ENCODE peak calls at places on chromosomes 2 and 18, in seven cellular contexts. S is fibroblast of lung; Q is upper lobe of left lung; F is CD8-positive, alpha-beta T cell; P is left lung; R is foreskin fibroblast; M is effector memory CD4-positive, alpha-beta T cell. H is an unnamed sample.

GRCh38 chr2:144099746-144100438 is 420.0 kb downstream of the ZEB2 start:
- DNase-seq in S (peak), Q (no peak), F (no peak), P (no peak), R (peak), M (no peak), H (no peak)

GRCh38 chr2:149928026-149928425 is 340.5 kb upstream of the MMADHC start:
- DNase-seq in S (no peak), Q (no peak), F (no peak), P (no peak), R (no peak), M (no peak), H (no peak)

GRCh38 chr2:217099561-217099960 is 239.7 kb upstream of the TNP1 start:
- DNase-seq in S (no peak), Q (no peak), F (no peak), P (no peak), R (peak), M (no peak), H (no peak)

GRCh38 chr2:25955036-25955435 is 27.3 kb downstream of the KIF3C start:
- DNase-seq in S (no peak), Q (no peak), F (no peak), P (no peak), R (peak), M (no peak), H (no peak)

GRCh38 chr18:23963443-23964185 is 50.9 kb upstream of the TTC39C start:
- DNase-seq in S (no peak), Q (no peak), F (no peak), P (no peak), R (no peak), M (no peak), H (no peak)

GRCh38 chr2:184793196-184793595 is 194.9 kb downstream of the ZNF804A start:
- DNase-seq in S (peak), Q (no peak), F (no peak), P (no peak), R (no peak), M (no peak), H (no peak)

GRCh38 chr18:10381951-10382350 is 72.5 kb upstream of the APCDD1 start:
- DNase-seq in S (peak), Q (no peak), F (no peak), P (no peak), R (peak), M (no peak), H (no peak)

GRCh38 chr2:64273524-64274398 is 129.5 kb upstream of the PELI1 start:
- DNase-seq in S (peak), Q (peak), F (no peak), P (no peak), R (peak), M (no peak), H (no peak)

GRCh38 chr18:51110073-51110797 is 80.2 kb downstream of the SMAD4 start:
- DNase-seq in S (peak), Q (peak), F (peak), P (peak), R (peak), M (peak), H (no peak)

GRCh38 chr2:107064750-107065149 is 178.8 kb upstream of the ST6GAL2 start:
- DNase-seq in S (no peak), Q (no peak), F (no peak), P (no peak), R (peak), M (no peak), H (no peak)

GRCh38 chr2:7071916-7072556 is 154.8 kb downstream of the RNF144A start:
- DNase-seq in S (no peak), Q (peak), F (no peak), P (peak), R (no peak), M (no peak), H (no peak)

GRCh38 chr18:25786778-25787177 is 303.6 kb downstream of the SS18 start:
- DNase-seq in S (peak), Q (no peak), F (no peak), P (no peak), R (peak), M (no peak), H (no peak)

GRCh38 chr2:166632616-166633015 is 138.6 kb upstream of the SCN7A start:
- DNase-seq in S (peak), Q (no peak), F (no peak), P (no peak), R (peak), M (no peak), H (no peak)

GRCh38 chr2:235675678-235676535 is 182.1 kb downstream of the AGAP1 start:
- DNase-seq in S (peak), Q (no peak), F (no peak), P (no peak), R (peak), M (no peak), H (no peak)

GRCh38 chr2:237162959-237163358 is 77.3 kb downstream of the COPS8 start:
- DNase-seq in S (no peak), Q (no peak), F (no peak), P (no peak), R (no peak), M (no peak), H (no peak)

GRCh38 chr2:66171530-66171929 is 263.4 kb upstream of the MEIS1 start:
- DNase-seq in S (no peak), Q (no peak), F (no peak), P (no peak), R (no peak), M (no peak), H (no peak)

GRCh38 chr2:105775809-105776559 is 31.3 kb downstream of the NCK2 start:
- DNase-seq in S (no peak), Q (no peak), F (no peak), P (no peak), R (no peak), M (no peak), H (peak)

GRCh38 chr2:38685116-38685735 is 19.3 kb downstream of the GALM start:
- DNase-seq in S (no peak), Q (no peak), F (no peak), P (no peak), R (peak), M (no peak), H (no peak)

GRCh38 chr2:154995332-154995731 is 296.8 kb downstream of the KCNJ3 start:
- DNase-seq in S (no peak), Q (no peak), F (no peak), P (no peak), R (peak), M (no peak), H (no peak)

GRCh38 chr18:37481491-37481890 is 84.1 kb downstream of the CELF4 start:
- DNase-seq in S (peak), Q (no peak), F (no peak), P (no peak), R (no peak), M (no peak), H (no peak)

GRCh38 chr2:126527836-126528490 is 128.0 kb upstream of the GYPC start:
- DNase-seq in S (peak), Q (peak), F (peak), P (peak), R (peak), M (peak), H (peak)

GRCh38 chr2:43424262-43425207 is 171.3 kb downstream of the THADA start:
- DNase-seq in S (peak), Q (no peak), F (no peak), P (no peak), R (no peak), M (no peak), H (no peak)

GRCh38 chr2:151071906-151072305 is 189.8 kb downstream of the RBM43 start:
- DNase-seq in S (no peak), Q (no peak), F (no peak), P (no peak), R (no peak), M (no peak), H (no peak)

GRCh38 chr2:176175729-176176074 is 12.8 kb upstream of the HOXD1 start:
- DNase-seq in S (peak), Q (no peak), F (no peak), P (no peak), R (no peak), M (no peak), H (no peak)

GRCh38 chr2:232668805-232669444 is 28.2 kb upstream of the GIGYF2 start:
- DNase-seq in S (peak), Q (no peak), F (no peak), P (no peak), R (peak), M (no peak), H (no peak)

GRCh38 chr2:15673919-15674636 is 82.4 kb downstream of the DDX1 start:
- DNase-seq in S (peak), Q (peak), F (no peak), P (peak), R (no peak), M (no peak), H (no peak)

GRCh38 chr2:239444626-239445625 is 44.1 kb upstream of the HDAC4 start:
- DNase-seq in S (peak), Q (peak), F (no peak), P (peak), R (peak), M (no peak), H (no peak)

GRCh38 chr2:54256091-54256694 is at the start of gene TSPYL6:
- DNase-seq in S (no peak), Q (no peak), F (no peak), P (no peak), R (no peak), M (no peak), H (no peak)

GRCh38 chr2:176161041-176161785 is 4.1 kb downstream of the HOXD3 start:
- DNase-seq in S (peak), Q (no peak), F (no peak), P (no peak), R (no peak), M (no peak), H (no peak)

GRCh38 chr2:126797622-126798275 is 100.9 kb upstream of the TEX51 start:
- DNase-seq in S (no peak), Q (no peak), F (no peak), P (no peak), R (no peak), M (no peak), H (no peak)

GRCh38 chr18:2391470-2391869 is 179.8 kb downstream of the METTL4 start:
- DNase-seq in S (no peak), Q (no peak), F (no peak), P (no peak), R (no peak), M (no peak), H (no peak)

GRCh38 chr2:9631976-9632700 is 1.3 kb upstream of the YWHAQ start:
- DNase-seq in S (peak), Q (no peak), F (no peak), P (no peak), R (peak), M (no peak), H (no peak)

GRCh38 chr2:60094450-60094929 is 459.0 kb downstream of the BCL11A start:
- DNase-seq in S (no peak), Q (no peak), F (no peak), P (no peak), R (no peak), M (no peak), H (no peak)

GRCh38 chr2:219527076-219527394 is 12.8 kb downstream of the ASIC4 start:
- DNase-seq in S (no peak), Q (no peak), F (no peak), P (no peak), R (no peak), M (no peak), H (no peak)

DNA sequence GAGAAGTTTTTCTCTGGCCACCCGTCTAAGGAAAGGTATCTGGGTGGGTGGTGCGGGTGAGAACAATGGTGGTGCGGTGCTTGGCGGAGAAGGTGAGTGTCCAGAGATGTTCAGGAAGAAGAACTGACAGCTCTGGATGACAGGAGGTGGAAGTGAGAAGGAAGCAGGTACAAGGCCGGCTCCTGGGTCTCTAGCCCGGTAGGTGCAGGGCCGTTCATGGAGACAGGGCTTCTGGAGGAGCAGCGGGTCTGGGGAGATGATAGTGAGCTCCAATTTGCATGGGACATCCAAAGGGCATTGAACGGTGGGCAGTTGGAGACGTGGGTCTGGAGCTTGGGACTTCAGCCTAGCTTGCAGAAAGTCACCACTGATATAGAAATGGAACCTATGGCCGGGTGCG is 979 bp upstream of the FAHD2B start:
- DNase-seq in S (no peak), Q (no peak), F (no peak), P (no peak), R (no peak), M (no peak), H (no peak)
- H3K4me3 ChIP-seq in S (no peak), Q (no peak), F (peak), P (no peak), R (peak), M (no peak), H (no peak)

DNA sequence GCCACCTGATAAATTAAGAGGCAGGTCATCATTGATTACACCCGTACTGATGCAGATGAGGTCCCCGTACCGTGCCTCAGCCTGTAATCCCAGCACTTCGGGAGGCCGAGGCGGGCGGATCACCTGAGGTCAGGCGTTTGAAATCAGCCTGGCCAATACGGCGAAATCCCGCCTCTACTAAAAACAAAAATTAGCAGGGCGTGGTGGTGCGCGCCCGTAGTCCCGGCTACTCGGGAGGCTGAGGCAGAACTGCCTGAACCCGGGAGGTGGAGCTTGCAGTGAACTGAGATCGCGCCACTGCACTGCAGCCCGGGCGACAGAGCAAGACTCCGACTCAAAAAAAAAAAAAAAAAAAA is 683 bp upstream of the ENOSF1 start:
- DNase-seq in S (no peak), Q (no peak), F (no peak), P (no peak), R (no peak), M (no peak), H (no peak)
- H3K4me3 ChIP-seq in S (no peak), Q (no peak), F (peak), P (peak), R (peak), M (peak), H (no peak)

DNA sequence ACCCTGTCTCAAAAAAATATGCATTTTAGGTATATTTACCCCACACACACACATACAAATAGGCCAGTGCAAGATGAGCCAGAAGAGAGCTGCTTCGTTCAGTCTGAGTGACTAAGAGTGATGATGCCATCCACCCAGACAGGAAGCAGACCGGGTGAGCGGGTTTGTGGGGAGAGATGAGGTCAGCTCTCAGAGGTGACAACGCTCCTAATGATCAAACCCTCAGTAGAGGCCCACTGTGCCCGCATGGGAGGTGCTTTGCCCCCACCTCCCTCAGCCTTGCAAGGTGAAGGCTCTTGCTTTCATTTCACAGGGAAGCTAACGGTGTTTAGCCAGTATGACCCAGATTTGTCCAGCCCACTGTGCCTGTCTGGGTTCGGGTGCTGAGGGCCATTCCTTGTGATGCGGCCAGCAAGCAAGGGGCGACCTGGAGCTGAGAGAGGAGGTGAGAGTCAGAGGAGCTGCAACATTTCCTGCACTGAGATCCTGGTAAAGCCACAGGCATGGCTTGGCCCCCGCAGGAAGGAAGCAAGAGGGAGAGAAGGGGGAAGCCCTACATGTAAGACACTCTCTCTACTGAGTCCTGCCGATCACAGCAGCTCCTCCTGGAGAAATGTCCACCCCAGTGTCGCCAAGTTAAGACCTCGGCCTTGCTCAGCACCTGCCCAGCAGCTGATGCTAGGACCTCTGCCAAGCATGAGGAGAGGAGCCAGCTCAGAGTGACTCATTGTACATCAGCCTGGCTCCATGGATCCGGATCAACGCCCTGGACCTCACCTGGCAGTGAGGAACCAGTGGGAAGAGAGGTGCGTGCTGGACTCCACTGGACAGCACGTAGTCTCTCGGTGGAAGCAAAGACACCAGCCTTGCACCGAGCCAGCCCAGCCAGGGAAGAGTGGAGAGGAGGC is 37.0 kb downstream of the NIFK start:
- DNase-seq in S (peak), Q (peak), F (peak), P (peak), R (peak), M (peak), H (peak)
- H3K4me3 ChIP-seq in S (no peak), Q (no peak), F (peak), P (no peak), R (no peak), M (peak), H (peak)

DNA sequence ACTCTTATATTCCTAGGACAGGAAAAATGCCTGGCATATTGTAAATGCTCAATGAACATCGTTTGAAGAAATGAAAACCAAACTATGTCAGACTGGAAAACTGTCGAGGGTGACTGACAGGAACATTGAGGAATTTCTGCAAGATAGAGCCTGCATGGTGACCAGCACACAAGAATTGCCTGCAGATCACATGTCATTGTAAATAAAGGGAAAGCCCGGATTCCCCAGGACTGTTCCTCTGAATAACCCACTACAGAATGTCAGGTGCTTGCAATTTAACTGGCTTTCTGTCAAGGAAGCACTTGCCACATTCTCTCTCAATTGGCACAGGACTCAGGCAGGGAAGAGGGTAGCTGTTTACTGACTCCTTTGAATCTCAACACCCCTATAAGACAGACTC is 129.0 kb upstream of the REG3G start:
- DNase-seq in S (no peak), Q (no peak), F (no peak), P (no peak), R (no peak), M (no peak), H (no peak)
- H3K4me3 ChIP-seq in S (no peak), Q (no peak), F (no peak), P (no peak), R (no peak), M (no peak), H (no peak)

GRCh38 chr2:189641565-189641964 is 19.7 kb upstream of the ASNSD1 start:
- DNase-seq in S (peak), Q (no peak), F (no peak), P (no peak), R (peak), M (no peak), H (no peak)
- H3K4me3 ChIP-seq in S (no peak), Q (no peak), F (no peak), P (no peak), R (no peak), M (no peak), H (no peak)

GRCh38 chr2:73895473-73895872 is 2.7 kb downstream of the ACTG2 start:
- DNase-seq in S (no peak), Q (no peak), F (no peak), P (no peak), R (no peak), M (no peak), H (no peak)

GRCh38 chr2:73894877-73895276 is 2.1 kb downstream of the ACTG2 start:
- DNase-seq in S (no peak), Q (no peak), F (no peak), P (no peak), R (no peak), M (no peak), H (no peak)

GRCh38 chr2:73892631-73893329 is at the start of gene ACTG2:
- DNase-seq in S (peak), Q (no peak), F (no peak), P (no peak), R (peak), M (no peak), H (no peak)

GRCh38 chr2:73894475-73894850 is 1.7 kb downstream of the ACTG2 start:
- DNase-seq in S (no peak), Q (no peak), F (no peak), P (no peak), R (no peak), M (no peak), H (no peak)

DNA sequence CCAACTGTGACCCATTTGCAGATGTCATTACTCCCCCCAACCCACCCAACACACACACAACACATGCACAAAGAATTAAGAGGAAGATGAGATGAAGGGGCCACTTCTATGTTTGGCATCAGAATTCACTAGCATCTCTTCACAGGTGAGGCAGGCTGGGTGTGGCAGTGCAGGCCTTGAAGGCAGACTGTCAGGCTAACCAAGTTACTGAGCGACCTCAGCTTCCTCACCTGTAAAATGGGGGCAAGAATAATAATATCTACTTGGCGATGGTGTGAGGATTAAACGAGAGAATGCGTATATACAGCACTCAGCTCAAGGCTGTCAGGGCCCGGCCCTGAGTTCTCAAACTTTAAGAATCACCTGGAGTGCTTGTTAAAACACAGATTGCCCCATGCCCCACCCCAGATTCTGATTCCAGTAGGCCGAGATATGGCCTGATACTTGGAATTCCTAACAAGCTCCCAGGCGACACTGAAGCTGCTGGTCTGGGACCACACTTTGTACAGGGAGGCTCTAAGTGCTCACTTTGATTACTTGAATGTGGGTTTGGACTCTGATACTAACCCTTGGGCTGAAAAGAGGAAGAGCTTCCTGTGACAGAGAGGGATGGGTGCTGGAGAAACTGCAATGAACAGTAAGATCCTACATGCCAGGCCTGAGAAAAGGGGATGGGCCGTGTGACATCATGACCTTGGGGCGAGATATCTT is 1.1 kb downstream of the ACTG2 start:
- DNase-seq in S (no peak), Q (no peak), F (no peak), P (no peak), R (no peak), M (no peak), H (no peak)
- H3K4me3 ChIP-seq in S (peak), Q (no peak), F (no peak), P (no peak), R (no peak), M (no peak), H (no peak)

DNA sequence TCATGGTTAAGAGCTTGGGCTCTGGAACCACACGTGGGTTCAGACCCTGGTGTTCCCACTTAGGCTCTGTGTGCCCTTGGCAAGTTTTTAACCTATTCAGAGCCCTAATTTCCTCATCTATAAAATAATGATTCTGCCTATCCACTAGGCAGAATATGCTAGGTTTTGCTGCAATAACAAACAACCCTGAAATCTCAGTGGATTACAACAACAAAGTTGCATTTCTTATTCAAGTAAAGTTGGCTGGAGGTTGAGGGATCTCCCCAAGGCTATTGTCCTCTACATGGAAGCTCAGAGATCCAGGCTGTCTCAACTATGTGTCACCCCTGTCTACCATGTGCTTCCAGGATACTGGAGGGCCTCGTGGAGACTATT is 275.4 kb upstream of the SIX2 start:
- DNase-seq in S (no peak), Q (no peak), F (no peak), P (no peak), R (no peak), M (no peak), H (no peak)
- H3K4me3 ChIP-seq in S (no peak), Q (no peak), F (no peak), P (no peak), R (no peak), M (no peak), H (no peak)

H was measured in Jurkat, Clone E6-1.